ENCODE peak calls at places on chromosomes 5 and 9, in nine cellular contexts. One of them, this sample, is unnamed.

GRCh38 chr5:37165761-37166160 is 83.4 kb downstream of the CPLANE1 start:
- DNase-seq in RKO: no peak
- DNase-seq in COR-L47: no peak
- DNase-seq in foreskin fibroblast: no peak
- DNase-seq in stimulated activated CD8-positive, alpha-beta memory T cell treated with anti-CD3 and anti-CD28 coated beads, Interleukin-4, amount 100 ng/mL, for 1 hour: no peak
- DNase-seq in ACHN: no peak
- DNase-seq in HCT116: no peak
- DNase-seq in fibroblast of gingiva: no peak
- DNase-seq in RPMI8226: no peak
- DNase-seq in this sample: no peak

GRCh38 chr9:133484671-133485437 is 6.0 kb upstream of the SLC2A6 start:
- DNase-seq in RKO: no peak
- DNase-seq in COR-L47: no peak
- DNase-seq in foreskin fibroblast: no peak
- DNase-seq in stimulated activated CD8-positive, alpha-beta memory T cell treated with anti-CD3 and anti-CD28 coated beads, Interleukin-4, amount 100 ng/mL, for 1 hour: no peak
- DNase-seq in ACHN: no peak
- DNase-seq in HCT116: no peak
- DNase-seq in fibroblast of gingiva: no peak
- DNase-seq in RPMI8226: no peak
- DNase-seq in this sample: no peak

GRCh38 chr9:137476856-137477255 is 17.7 kb upstream of the NSMF start:
- DNase-seq in RKO: no peak
- DNase-seq in COR-L47: no peak
- DNase-seq in foreskin fibroblast: no peak
- DNase-seq in stimulated activated CD8-positive, alpha-beta memory T cell treated with anti-CD3 and anti-CD28 coated beads, Interleukin-4, amount 100 ng/mL, for 1 hour: no peak
- DNase-seq in ACHN: no peak
- DNase-seq in HCT116: no peak
- DNase-seq in fibroblast of gingiva: no peak
- DNase-seq in RPMI8226: no peak
- DNase-seq in this sample: no peak

GRCh38 chr5:83055166-83055565 is 22.0 kb downstream of the TMEM167A start:
- DNase-seq in RKO: no peak
- DNase-seq in COR-L47: no peak
- DNase-seq in foreskin fibroblast: no peak
- DNase-seq in stimulated activated CD8-positive, alpha-beta memory T cell treated with anti-CD3 and anti-CD28 coated beads, Interleukin-4, amount 100 ng/mL, for 1 hour: no peak
- DNase-seq in ACHN: no peak
- DNase-seq in HCT116: no peak
- DNase-seq in fibroblast of gingiva: no peak
- DNase-seq in RPMI8226: no peak
- DNase-seq in this sample: no peak

GRCh38 chr5:67496051-67496450 is 299.5 kb upstream of the CD180 start:
- DNase-seq in RKO: no peak
- DNase-seq in COR-L47: no peak
- DNase-seq in foreskin fibroblast: no peak
- DNase-seq in stimulated activated CD8-positive, alpha-beta memory T cell treated with anti-CD3 and anti-CD28 coated beads, Interleukin-4, amount 100 ng/mL, for 1 hour: no peak
- DNase-seq in ACHN: no peak
- DNase-seq in HCT116: no peak
- DNase-seq in fibroblast of gingiva: no peak
- DNase-seq in RPMI8226: no peak
- DNase-seq in this sample: no peak

GRCh38 chr9:82332018-82332773 is 343.6 kb downstream of the SPATA31D1 start:
- DNase-seq in RKO: no peak
- DNase-seq in COR-L47: no peak
- DNase-seq in foreskin fibroblast: peak
- DNase-seq in stimulated activated CD8-positive, alpha-beta memory T cell treated with anti-CD3 and anti-CD28 coated beads, Interleukin-4, amount 100 ng/mL, for 1 hour: no peak
- DNase-seq in ACHN: peak
- DNase-seq in HCT116: no peak
- DNase-seq in fibroblast of gingiva: peak
- DNase-seq in RPMI8226: no peak
- DNase-seq in this sample: no peak

GRCh38 chr9:134263575-134263974 is 62.7 kb upstream of the RXRA start:
- DNase-seq in RKO: no peak
- DNase-seq in COR-L47: no peak
- DNase-seq in foreskin fibroblast: no peak
- DNase-seq in stimulated activated CD8-positive, alpha-beta memory T cell treated with anti-CD3 and anti-CD28 coated beads, Interleukin-4, amount 100 ng/mL, for 1 hour: no peak
- DNase-seq in ACHN: no peak
- DNase-seq in HCT116: no peak
- DNase-seq in fibroblast of gingiva: no peak
- DNase-seq in RPMI8226: no peak
- DNase-seq in this sample: no peak

GRCh38 chr9:69089491-69089890 is 53.9 kb downstream of the FXN start:
- DNase-seq in RKO: no peak
- DNase-seq in COR-L47: no peak
- DNase-seq in foreskin fibroblast: no peak
- DNase-seq in stimulated activated CD8-positive, alpha-beta memory T cell treated with anti-CD3 and anti-CD28 coated beads, Interleukin-4, amount 100 ng/mL, for 1 hour: no peak
- DNase-seq in ACHN: no peak
- DNase-seq in HCT116: no peak
- DNase-seq in fibroblast of gingiva: no peak
- DNase-seq in RPMI8226: no peak
- DNase-seq in this sample: no peak

GRCh38 chr9:100217536-100217935 is 118.5 kb downstream of the INVS start:
- DNase-seq in RKO: no peak
- DNase-seq in COR-L47: no peak
- DNase-seq in foreskin fibroblast: no peak
- DNase-seq in stimulated activated CD8-positive, alpha-beta memory T cell treated with anti-CD3 and anti-CD28 coated beads, Interleukin-4, amount 100 ng/mL, for 1 hour: no peak
- DNase-seq in ACHN: no peak
- DNase-seq in HCT116: no peak
- DNase-seq in fibroblast of gingiva: no peak
- DNase-seq in RPMI8226: no peak
- DNase-seq in this sample: no peak

GRCh38 chr5:115816226-115817042 is at the start of gene CDO1:
- DNase-seq in RKO: no peak
- DNase-seq in COR-L47: no peak
- DNase-seq in foreskin fibroblast: peak
- DNase-seq in stimulated activated CD8-positive, alpha-beta memory T cell treated with anti-CD3 and anti-CD28 coated beads, Interleukin-4, amount 100 ng/mL, for 1 hour: no peak
- DNase-seq in ACHN: no peak
- DNase-seq in HCT116: no peak
- DNase-seq in fibroblast of gingiva: peak
- DNase-seq in RPMI8226: no peak
- DNase-seq in this sample: no peak

GRCh38 chr5:16759147-16759800 is 142.5 kb upstream of the RETREG1 start:
- DNase-seq in RKO: no peak
- DNase-seq in COR-L47: no peak
- DNase-seq in foreskin fibroblast: no peak
- DNase-seq in stimulated activated CD8-positive, alpha-beta memory T cell treated with anti-CD3 and anti-CD28 coated beads, Interleukin-4, amount 100 ng/mL, for 1 hour: no peak
- DNase-seq in ACHN: no peak
- DNase-seq in HCT116: no peak
- DNase-seq in fibroblast of gingiva: no peak
- DNase-seq in RPMI8226: peak
- DNase-seq in this sample: no peak

GRCh38 chr5:135578685-135579341 is at the start of gene CXCL14:
- DNase-seq in RKO: no peak
- DNase-seq in COR-L47: peak
- DNase-seq in foreskin fibroblast: peak
- DNase-seq in stimulated activated CD8-positive, alpha-beta memory T cell treated with anti-CD3 and anti-CD28 coated beads, Interleukin-4, amount 100 ng/mL, for 1 hour: no peak
- DNase-seq in ACHN: peak
- DNase-seq in HCT116: no peak
- DNase-seq in fibroblast of gingiva: peak
- DNase-seq in RPMI8226: no peak
- DNase-seq in this sample: no peak

GRCh38 chr5:171667341-171668096 is 118.1 kb upstream of the SMIM23 start:
- DNase-seq in RKO: no peak
- DNase-seq in COR-L47: no peak
- DNase-seq in foreskin fibroblast: peak
- DNase-seq in stimulated activated CD8-positive, alpha-beta memory T cell treated with anti-CD3 and anti-CD28 coated beads, Interleukin-4, amount 100 ng/mL, for 1 hour: no peak
- DNase-seq in ACHN: no peak
- DNase-seq in HCT116: no peak
- DNase-seq in fibroblast of gingiva: peak
- DNase-seq in RPMI8226: no peak
- DNase-seq in this sample: no peak

GRCh38 chr5:53422539-53422938 is 57.9 kb upstream of the FST start:
- DNase-seq in RKO: no peak
- DNase-seq in COR-L47: no peak
- DNase-seq in foreskin fibroblast: peak
- DNase-seq in stimulated activated CD8-positive, alpha-beta memory T cell treated with anti-CD3 and anti-CD28 coated beads, Interleukin-4, amount 100 ng/mL, for 1 hour: no peak
- DNase-seq in ACHN: no peak
- DNase-seq in HCT116: no peak
- DNase-seq in fibroblast of gingiva: peak
- DNase-seq in RPMI8226: no peak
- DNase-seq in this sample: no peak

GRCh38 chr9:137669261-137669672 is 50.5 kb downstream of the EHMT1 start:
- DNase-seq in RKO: peak
- DNase-seq in COR-L47: no peak
- DNase-seq in foreskin fibroblast: no peak
- DNase-seq in stimulated activated CD8-positive, alpha-beta memory T cell treated with anti-CD3 and anti-CD28 coated beads, Interleukin-4, amount 100 ng/mL, for 1 hour: no peak
- DNase-seq in ACHN: no peak
- DNase-seq in HCT116: no peak
- DNase-seq in fibroblast of gingiva: peak
- DNase-seq in RPMI8226: peak
- DNase-seq in this sample: no peak

GRCh38 chr9:104256031-104256709 is 162.1 kb downstream of the SMC2 start:
- DNase-seq in RKO: no peak
- DNase-seq in COR-L47: no peak
- DNase-seq in foreskin fibroblast: no peak
- DNase-seq in stimulated activated CD8-positive, alpha-beta memory T cell treated with anti-CD3 and anti-CD28 coated beads, Interleukin-4, amount 100 ng/mL, for 1 hour: no peak
- DNase-seq in ACHN: peak
- DNase-seq in HCT116: no peak
- DNase-seq in fibroblast of gingiva: no peak
- DNase-seq in RPMI8226: no peak
- DNase-seq in this sample: no peak

GRCh38 chr9:84343111-84343521 is 2.6 kb upstream of the SLC28A3 start:
- DNase-seq in RKO: no peak
- DNase-seq in COR-L47: no peak
- DNase-seq in foreskin fibroblast: no peak
- DNase-seq in stimulated activated CD8-positive, alpha-beta memory T cell treated with anti-CD3 and anti-CD28 coated beads, Interleukin-4, amount 100 ng/mL, for 1 hour: no peak
- DNase-seq in ACHN: no peak
- DNase-seq in HCT116: no peak
- DNase-seq in fibroblast of gingiva: no peak
- DNase-seq in RPMI8226: no peak
- DNase-seq in this sample: no peak

GRCh38 chr9:21812415-21812814 is 10.0 kb downstream of the MTAP start:
- DNase-seq in RKO: peak
- DNase-seq in COR-L47: no peak
- DNase-seq in foreskin fibroblast: no peak
- DNase-seq in stimulated activated CD8-positive, alpha-beta memory T cell treated with anti-CD3 and anti-CD28 coated beads, Interleukin-4, amount 100 ng/mL, for 1 hour: no peak
- DNase-seq in ACHN: no peak
- DNase-seq in HCT116: no peak
- DNase-seq in fibroblast of gingiva: no peak
- DNase-seq in RPMI8226: no peak
- DNase-seq in this sample: no peak

GRCh38 chr5:89087551-89088318 is 204.8 kb upstream of the MEF2C start:
- DNase-seq in RKO: no peak
- DNase-seq in COR-L47: no peak
- DNase-seq in foreskin fibroblast: no peak
- DNase-seq in stimulated activated CD8-positive, alpha-beta memory T cell treated with anti-CD3 and anti-CD28 coated beads, Interleukin-4, amount 100 ng/mL, for 1 hour: no peak
- DNase-seq in ACHN: no peak
- DNase-seq in HCT116: no peak
- DNase-seq in fibroblast of gingiva: no peak
- DNase-seq in RPMI8226: no peak
- DNase-seq in this sample: no peak

GRCh38 chr5:150517272-150518152 is 9.6 kb downstream of the NDST1 start:
- DNase-seq in RKO: no peak
- DNase-seq in COR-L47: peak
- DNase-seq in foreskin fibroblast: peak
- DNase-seq in stimulated activated CD8-positive, alpha-beta memory T cell treated with anti-CD3 and anti-CD28 coated beads, Interleukin-4, amount 100 ng/mL, for 1 hour: no peak
- DNase-seq in ACHN: peak
- DNase-seq in HCT116: peak
- DNase-seq in fibroblast of gingiva: peak
- DNase-seq in RPMI8226: peak
- DNase-seq in this sample: no peak

GRCh38 chr9:133775951-133776905 is 38.1 kb upstream of the SARDH start:
- DNase-seq in RKO: no peak
- DNase-seq in COR-L47: no peak
- DNase-seq in foreskin fibroblast: no peak
- DNase-seq in stimulated activated CD8-positive, alpha-beta memory T cell treated with anti-CD3 and anti-CD28 coated beads, Interleukin-4, amount 100 ng/mL, for 1 hour: no peak
- DNase-seq in ACHN: no peak
- DNase-seq in HCT116: no peak
- DNase-seq in fibroblast of gingiva: no peak
- DNase-seq in RPMI8226: no peak
- DNase-seq in this sample: no peak

GRCh38 chr9:36742264-36742663 is 169.6 kb downstream of the MELK start:
- DNase-seq in RKO: no peak
- DNase-seq in COR-L47: no peak
- DNase-seq in foreskin fibroblast: no peak
- DNase-seq in stimulated activated CD8-positive, alpha-beta memory T cell treated with anti-CD3 and anti-CD28 coated beads, Interleukin-4, amount 100 ng/mL, for 1 hour: no peak
- DNase-seq in ACHN: no peak
- DNase-seq in HCT116: no peak
- DNase-seq in fibroblast of gingiva: no peak
- DNase-seq in RPMI8226: peak
- DNase-seq in this sample: no peak

GRCh38 chr9:116566677-116567488 is 120.2 kb upstream of the TRIM32 start:
- DNase-seq in RKO: no peak
- DNase-seq in COR-L47: no peak
- DNase-seq in foreskin fibroblast: no peak
- DNase-seq in stimulated activated CD8-positive, alpha-beta memory T cell treated with anti-CD3 and anti-CD28 coated beads, Interleukin-4, amount 100 ng/mL, for 1 hour: no peak
- DNase-seq in ACHN: peak
- DNase-seq in HCT116: no peak
- DNase-seq in fibroblast of gingiva: peak
- DNase-seq in RPMI8226: no peak
- DNase-seq in this sample: no peak

GRCh38 chr5:163506726-163507125 is 1.3 kb downstream of the MAT2B start:
- DNase-seq in RKO: peak
- DNase-seq in COR-L47: no peak
- DNase-seq in foreskin fibroblast: no peak
- DNase-seq in stimulated activated CD8-positive, alpha-beta memory T cell treated with anti-CD3 and anti-CD28 coated beads, Interleukin-4, amount 100 ng/mL, for 1 hour: no peak
- DNase-seq in ACHN: peak
- DNase-seq in HCT116: no peak
- DNase-seq in fibroblast of gingiva: no peak
- DNase-seq in RPMI8226: peak
- DNase-seq in this sample: no peak

GRCh38 chr5:150142800-150143724 is 12.6 kb downstream of the PDGFRB start:
- DNase-seq in RKO: peak
- DNase-seq in COR-L47: no peak
- DNase-seq in foreskin fibroblast: peak
- DNase-seq in stimulated activated CD8-positive, alpha-beta memory T cell treated with anti-CD3 and anti-CD28 coated beads, Interleukin-4, amount 100 ng/mL, for 1 hour: no peak
- DNase-seq in ACHN: peak
- DNase-seq in HCT116: peak
- DNase-seq in fibroblast of gingiva: peak
- DNase-seq in RPMI8226: no peak
- DNase-seq in this sample: no peak

GRCh38 chr9:93244101-93244500 is 60.2 kb downstream of the WNK2 start:
- DNase-seq in RKO: no peak
- DNase-seq in COR-L47: no peak
- DNase-seq in foreskin fibroblast: no peak
- DNase-seq in stimulated activated CD8-positive, alpha-beta memory T cell treated with anti-CD3 and anti-CD28 coated beads, Interleukin-4, amount 100 ng/mL, for 1 hour: no peak
- DNase-seq in ACHN: no peak
- DNase-seq in HCT116: no peak
- DNase-seq in fibroblast of gingiva: no peak
- DNase-seq in RPMI8226: no peak
- DNase-seq in this sample: no peak